ENCODE peak calls at places on chromosomes 11 and 22, in seven cellular contexts. One of them, this sample, is unnamed.

GRCh38 chr11:111454561-111455192 is 57.5 kb downstream of the BTG4 start:
- DNase-seq in NB4: peak
- DNase-seq in ovary: no peak
- DNase-seq in lower leg skin: peak
- DNase-seq in H1: peak
- DNase-seq in IMR-90: peak
- DNase-seq in Peyer's patch: no peak
- DNase-seq in this sample: peak

GRCh38 chr22:18066181-18066859 is 11.5 kb upstream of the PEX26 start:
- DNase-seq in lower leg skin: no peak
- DNase-seq in IMR-90: no peak
- DNase-seq in Peyer's patch: no peak
- DNase-seq in H1: no peak
- DNase-seq in ovary: peak
- DNase-seq in NB4: peak
- DNase-seq in this sample: no peak

GRCh38 chr11:120521176-120521575 is 9.6 kb downstream of the GRIK4 start:
- DNase-seq in lower leg skin: peak
- DNase-seq in IMR-90: no peak
- DNase-seq in H1: no peak
- DNase-seq in ovary: no peak
- DNase-seq in Peyer's patch: no peak
- DNase-seq in NB4: no peak
- DNase-seq in this sample: no peak

GRCh38 chr11:100637706-100638105 is 49.4 kb upstream of the ARHGAP42 start:
- DNase-seq in ovary: no peak
- DNase-seq in lower leg skin: no peak
- DNase-seq in IMR-90: no peak
- DNase-seq in NB4: no peak
- DNase-seq in Peyer's patch: no peak
- DNase-seq in H1: no peak
- DNase-seq in this sample: no peak

GRCh38 chr11:67609316-67609715 is 2.6 kb downstream of the NDUFV1 start:
- DNase-seq in Peyer's patch: no peak
- DNase-seq in ovary: no peak
- DNase-seq in IMR-90: no peak
- DNase-seq in lower leg skin: no peak
- DNase-seq in NB4: no peak
- DNase-seq in H1: no peak
- DNase-seq in this sample: peak

GRCh38 chr22:44380716-44381500 is 68.2 kb upstream of the SHISAL1 start:
- DNase-seq in IMR-90: no peak
- DNase-seq in Peyer's patch: peak
- DNase-seq in lower leg skin: no peak
- DNase-seq in NB4: no peak
- DNase-seq in ovary: peak
- DNase-seq in H1: no peak
- DNase-seq in this sample: no peak

GRCh38 chr11:67592880-67593624 is 9.4 kb downstream of the GSTP1 start:
- DNase-seq in NB4: no peak
- DNase-seq in Peyer's patch: no peak
- DNase-seq in IMR-90: no peak
- DNase-seq in H1: peak
- DNase-seq in lower leg skin: no peak
- DNase-seq in ovary: no peak
- DNase-seq in this sample: no peak

GRCh38 chr11:3205261-3206127 is 13.1 kb downstream of the MRGPRG start:
- DNase-seq in IMR-90: no peak
- DNase-seq in H1: no peak
- DNase-seq in lower leg skin: no peak
- DNase-seq in ovary: no peak
- DNase-seq in NB4: no peak
- DNase-seq in Peyer's patch: peak
- DNase-seq in this sample: no peak

GRCh38 chr11:60914620-60915249 is 777 bp downstream of the TMEM109 start:
- DNase-seq in lower leg skin: no peak
- DNase-seq in ovary: peak
- DNase-seq in Peyer's patch: peak
- DNase-seq in IMR-90: peak
- DNase-seq in NB4: peak
- DNase-seq in H1: peak
- DNase-seq in this sample: peak

GRCh38 chr11:120131941-120132644 is 5.8 kb downstream of the TRIM29 start:
- DNase-seq in NB4: no peak
- DNase-seq in Peyer's patch: peak
- DNase-seq in IMR-90: no peak
- DNase-seq in ovary: peak
- DNase-seq in H1: peak
- DNase-seq in lower leg skin: peak
- DNase-seq in this sample: peak

GRCh38 chr22:30325724-30326703 is 727 bp downstream of the TBC1D10A start:
- DNase-seq in ovary: no peak
- DNase-seq in NB4: no peak
- DNase-seq in lower leg skin: peak
- DNase-seq in IMR-90: no peak
- DNase-seq in H1: peak
- DNase-seq in Peyer's patch: peak
- DNase-seq in this sample: no peak

GRCh38 chr22:25156736-25157135 is 42.9 kb upstream of the CRYBB3 start:
- DNase-seq in lower leg skin: no peak
- DNase-seq in Peyer's patch: no peak
- DNase-seq in H1: no peak
- DNase-seq in IMR-90: no peak
- DNase-seq in ovary: no peak
- DNase-seq in NB4: no peak
- DNase-seq in this sample: no peak

GRCh38 chr11:114150671-114151070 is 91.2 kb downstream of the ZBTB16 start:
- DNase-seq in H1: no peak
- DNase-seq in IMR-90: no peak
- DNase-seq in Peyer's patch: no peak
- DNase-seq in ovary: no peak
- DNase-seq in lower leg skin: no peak
- DNase-seq in NB4: no peak
- DNase-seq in this sample: no peak

GRCh38 chr11:110296226-110297081 is at the start of gene RDX:
- DNase-seq in NB4: peak
- DNase-seq in IMR-90: peak
- DNase-seq in Peyer's patch: peak
- DNase-seq in H1: peak
- DNase-seq in lower leg skin: peak
- DNase-seq in ovary: peak
- DNase-seq in this sample: peak
- TF ChIP-seq CTCF in NB4: no peak
- TF ChIP-seq CTCF in IMR-90: peak
- TF ChIP-seq CTCF in Peyer's patch: no peak
- TF ChIP-seq CTCF in H1: no peak
- TF ChIP-seq CTCF in lower leg skin: no peak
- TF ChIP-seq CTCF in ovary: peak
- TF ChIP-seq CTCF in this sample: peak

GRCh38 chr22:49825944-49826602 is 1.6 kb downstream of the BRD1 start:
- DNase-seq in Peyer's patch: peak
- DNase-seq in IMR-90: peak
- DNase-seq in ovary: no peak
- DNase-seq in lower leg skin: no peak
- DNase-seq in NB4: peak
- DNase-seq in H1: no peak
- DNase-seq in this sample: peak

GRCh38 chr22:49826603-49827306 is 918 bp downstream of the BRD1 start:
- DNase-seq in IMR-90: peak
- DNase-seq in Peyer's patch: peak
- DNase-seq in H1: peak
- DNase-seq in lower leg skin: peak
- DNase-seq in ovary: peak
- DNase-seq in NB4: peak
- DNase-seq in this sample: peak

GRCh38 chr22:49828599-49828965 is 909 bp upstream of the BRD1 start:
- DNase-seq in IMR-90: no peak
- DNase-seq in ovary: peak
- DNase-seq in lower leg skin: no peak
- DNase-seq in NB4: no peak
- DNase-seq in Peyer's patch: no peak
- DNase-seq in H1: no peak
- DNase-seq in this sample: peak

GRCh38 chr22:49827853-49828598 is at the start of gene BRD1:
- DNase-seq in NB4: peak
- DNase-seq in IMR-90: peak
- DNase-seq in H1: no peak
- DNase-seq in lower leg skin: no peak
- DNase-seq in Peyer's patch: peak
- DNase-seq in ovary: peak
- DNase-seq in this sample: peak

GRCh38 chr22:49827307-49827852 is 293 bp downstream of the BRD1 start:
- DNase-seq in ovary: no peak
- DNase-seq in Peyer's patch: no peak
- DNase-seq in IMR-90: no peak
- DNase-seq in lower leg skin: no peak
- DNase-seq in H1: no peak
- DNase-seq in NB4: peak
- DNase-seq in this sample: no peak
- H3K4me3 ChIP-seq in ovary: peak
- H3K4me3 ChIP-seq in Peyer's patch: peak
- H3K4me3 ChIP-seq in IMR-90: peak
- H3K4me3 ChIP-seq in lower leg skin: peak
- H3K4me3 ChIP-seq in H1: peak
- H3K4me3 ChIP-seq in NB4: peak
- H3K4me3 ChIP-seq in this sample: peak

GRCh38 chr11:12376259-12376971 is 956 bp upstream of the PARVA start:
- DNase-seq in ovary: peak
- DNase-seq in Peyer's patch: no peak
- DNase-seq in NB4: no peak
- DNase-seq in IMR-90: peak
- DNase-seq in lower leg skin: peak
- DNase-seq in H1: no peak
- DNase-seq in this sample: no peak

GRCh38 chr11:12381875-12382274 is 4.5 kb downstream of the PARVA start:
- DNase-seq in Peyer's patch: no peak
- DNase-seq in lower leg skin: no peak
- DNase-seq in IMR-90: no peak
- DNase-seq in ovary: no peak
- DNase-seq in NB4: no peak
- DNase-seq in H1: no peak
- DNase-seq in this sample: no peak

GRCh38 chr11:12377106-12377823 is at the start of gene PARVA:
- DNase-seq in H1: peak
- DNase-seq in Peyer's patch: peak
- DNase-seq in lower leg skin: peak
- DNase-seq in ovary: peak
- DNase-seq in IMR-90: peak
- DNase-seq in NB4: no peak
- DNase-seq in this sample: peak

GRCh38 chr11:12380565-12381325 is 3.4 kb downstream of the PARVA start:
- DNase-seq in H1: no peak
- DNase-seq in ovary: no peak
- DNase-seq in NB4: no peak
- DNase-seq in IMR-90: no peak
- DNase-seq in Peyer's patch: no peak
- DNase-seq in lower leg skin: no peak
- DNase-seq in this sample: no peak

GRCh38 chr11:12377824-12378593 is 638 bp downstream of the PARVA start:
- DNase-seq in Peyer's patch: peak
- DNase-seq in H1: peak
- DNase-seq in lower leg skin: peak
- DNase-seq in IMR-90: peak
- DNase-seq in ovary: peak
- DNase-seq in NB4: no peak
- DNase-seq in this sample: peak
- TF ChIP-seq POLR2A in Peyer's patch: peak
- TF ChIP-seq POLR2A in H1: peak
- TF ChIP-seq POLR2A in lower leg skin: no peak
- TF ChIP-seq POLR2A in IMR-90: peak
- TF ChIP-seq POLR2A in ovary: no peak
- TF ChIP-seq POLR2A in NB4: no peak
- TF ChIP-seq POLR2A in this sample: no peak

DNA sequence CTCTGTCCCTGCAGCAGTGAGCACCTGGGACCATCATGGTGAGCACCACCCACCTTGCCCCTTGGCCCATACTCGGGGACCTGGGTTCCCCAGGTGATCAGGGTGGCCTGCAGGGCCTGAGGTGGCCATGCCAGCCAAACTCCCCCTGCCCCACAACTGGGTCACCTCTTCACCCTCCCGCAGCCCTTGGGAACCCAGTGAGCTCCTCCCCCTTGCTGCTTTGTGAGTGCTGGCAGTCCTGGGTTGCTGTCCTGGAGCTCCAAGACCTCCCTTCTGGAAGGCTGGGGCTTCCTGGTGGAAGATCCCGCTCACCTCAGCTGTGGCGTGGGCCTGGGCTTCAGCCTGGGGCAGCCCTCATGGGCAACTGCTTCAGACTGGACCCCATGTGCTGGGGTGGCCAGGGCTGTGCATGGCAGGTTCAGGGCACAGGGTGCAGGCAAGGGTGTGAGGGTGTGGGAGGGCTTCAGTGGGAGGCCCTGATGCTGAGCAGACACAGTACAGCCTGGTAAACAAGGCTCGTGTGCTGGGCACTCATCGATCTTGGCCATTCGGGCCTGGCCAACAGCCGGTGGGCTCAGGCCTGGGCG is 57.6 kb downstream of the RTN4R start:
- DNase-seq in IMR-90: no peak
- DNase-seq in lower leg skin: no peak
- DNase-seq in ovary: no peak
- DNase-seq in H1: no peak
- DNase-seq in Peyer's patch: no peak
- DNase-seq in NB4: no peak
- DNase-seq in this sample: peak
- TF ChIP-seq CTCF in IMR-90: no peak
- TF ChIP-seq CTCF in lower leg skin: no peak
- TF ChIP-seq CTCF in ovary: no peak
- TF ChIP-seq CTCF in H1: no peak
- TF ChIP-seq CTCF in Peyer's patch: no peak
- TF ChIP-seq CTCF in NB4: no peak
- TF ChIP-seq CTCF in this sample: no peak

GRCh38 chr22:39017596-39018365 is 3.1 kb upstream of the APOBEC3D start:
- DNase-seq in IMR-90: no peak
- DNase-seq in ovary: no peak
- DNase-seq in NB4: no peak
- DNase-seq in Peyer's patch: no peak
- DNase-seq in lower leg skin: no peak
- DNase-seq in H1: peak
- DNase-seq in this sample: no peak

GRCh38 chr22:39012525-39013516 is 1.2 kb upstream of the APOBEC3C start:
- DNase-seq in NB4: no peak
- DNase-seq in IMR-90: no peak
- DNase-seq in H1: no peak
- DNase-seq in ovary: peak
- DNase-seq in lower leg skin: no peak
- DNase-seq in Peyer's patch: no peak
- DNase-seq in this sample: no peak

GRCh38 chr22:39016592-39016991 is 2.5 kb downstream of the APOBEC3C start:
- DNase-seq in IMR-90: no peak
- DNase-seq in Peyer's patch: no peak
- DNase-seq in ovary: no peak
- DNase-seq in H1: no peak
- DNase-seq in NB4: no peak
- DNase-seq in lower leg skin: no peak
- DNase-seq in this sample: no peak

GRCh38 chr22:39010946-39011625 is 3.0 kb upstream of the APOBEC3C start:
- DNase-seq in IMR-90: no peak
- DNase-seq in lower leg skin: no peak
- DNase-seq in ovary: no peak
- DNase-seq in Peyer's patch: no peak
- DNase-seq in H1: no peak
- DNase-seq in NB4: no peak
- DNase-seq in this sample: peak

GRCh38 chr22:39013923-39014722 is at the start of gene APOBEC3C:
- DNase-seq in Peyer's patch: peak
- DNase-seq in NB4: peak
- DNase-seq in lower leg skin: peak
- DNase-seq in H1: peak
- DNase-seq in ovary: peak
- DNase-seq in IMR-90: peak
- DNase-seq in this sample: peak
- H3K4me3 ChIP-seq in Peyer's patch: peak
- H3K4me3 ChIP-seq in NB4: peak
- H3K4me3 ChIP-seq in lower leg skin: peak
- H3K4me3 ChIP-seq in H1: peak
- H3K4me3 ChIP-seq in ovary: peak
- H3K4me3 ChIP-seq in IMR-90: peak
- H3K4me3 ChIP-seq in this sample: peak

This sample was measured in upper lobe of left lung.